ENCODE peak calls at places on chromosomes 11 and 22, in five cellular contexts. U is tibial nerve, B is pancreas, M is astrocyte, W is tibial artery. C is an unnamed sample. For H3K36me3, the result is how much of the 10 kb centered on the place peaks cover.

GRCh38 chr22:23904855-23905254 is 10.7 kb downstream of the MIF start:
- DNase-seq in U (no peak), B (no peak), M (no peak), W (no peak), C (peak)

GRCh38 chr22:19931514-19931913 is 10.1 kb upstream of the COMT start:
- DNase-seq in U (no peak), B (no peak), M (no peak), W (no peak), C (no peak)

GRCh38 chr22:23826510-23827350 is 12.1 kb downstream of the DERL3 start:
- DNase-seq in U (no peak), B (no peak), M (no peak), W (no peak), C (no peak)

GRCh38 chr22:19766506-19767426 is 6.2 kb downstream of the TBX1 start:
- DNase-seq in U (peak), B (peak), M (no peak), W (peak), C (no peak)

GRCh38 chr11:117819096-117820040 is 5.2 kb downstream of the FXYD2 start:
- DNase-seq in U (peak), B (peak), M (peak), W (peak), C (peak)

GRCh38 chr11:17564687-17565042 is 17.6 kb downstream of the OTOG start:
- DNase-seq in U (no peak), B (no peak), M (no peak), W (no peak), C (no peak)

GRCh38 chr22:50584106-50585096 is 1.8 kb upstream of the CHKB start:
- DNase-seq in U (no peak), B (no peak), M (no peak), W (no peak), C (no peak)

GRCh38 chr11:95668113-95668512 is 121.5 kb downstream of the FAM76B start:
- DNase-seq in U (no peak), B (no peak), M (no peak), W (no peak), C (no peak)

GRCh38 chr11:89347071-89347470 is 144.1 kb downstream of the NOX4 start:
- DNase-seq in U (no peak), B (no peak), M (peak), W (no peak), C (no peak)

GRCh38 chr11:34305095-34305692 is 52.6 kb downstream of the ABTB2 start:
- DNase-seq in U (no peak), B (no peak), M (peak), W (no peak), C (no peak)

GRCh38 chr11:77038825-77039326 is 4.7 kb downstream of the B3GNT6 start:
- DNase-seq in U (no peak), B (no peak), M (no peak), W (no peak), C (no peak)

GRCh38 chr22:24810043-24810749 is 4.2 kb downstream of the SGSM1 start:
- DNase-seq in U (no peak), B (no peak), M (no peak), W (peak), C (peak)

GRCh38 chr11:12175694-12176241 is 65.4 kb downstream of the MICAL2 start:
- DNase-seq in U (no peak), B (no peak), M (peak), W (no peak), C (peak)

GRCh38 chr11:60771146-60771545 is 14.0 kb upstream of the MS4A10 start:
- DNase-seq in U (no peak), B (no peak), M (no peak), W (no peak), C (no peak)

GRCh38 chr22:20530368-20531153 is 23.2 kb downstream of the MED15 start:
- DNase-seq in U (no peak), B (no peak), M (peak), W (no peak), C (peak)

GRCh38 chr11:120660024-120660565 is 148.5 kb downstream of the GRIK4 start:
- DNase-seq in U (no peak), B (no peak), M (peak), W (no peak), C (peak)

GRCh38 chr11:114566273-114566672 is 6.6 kb upstream of the NXPE1 start:
- DNase-seq in U (no peak), B (no peak), M (no peak), W (no peak), C (no peak)

GRCh38 chr11:124114942-124115781 is at the start of gene VWA5A:
- DNase-seq in U (peak), B (peak), M (peak), W (peak), C (peak)

DNA sequence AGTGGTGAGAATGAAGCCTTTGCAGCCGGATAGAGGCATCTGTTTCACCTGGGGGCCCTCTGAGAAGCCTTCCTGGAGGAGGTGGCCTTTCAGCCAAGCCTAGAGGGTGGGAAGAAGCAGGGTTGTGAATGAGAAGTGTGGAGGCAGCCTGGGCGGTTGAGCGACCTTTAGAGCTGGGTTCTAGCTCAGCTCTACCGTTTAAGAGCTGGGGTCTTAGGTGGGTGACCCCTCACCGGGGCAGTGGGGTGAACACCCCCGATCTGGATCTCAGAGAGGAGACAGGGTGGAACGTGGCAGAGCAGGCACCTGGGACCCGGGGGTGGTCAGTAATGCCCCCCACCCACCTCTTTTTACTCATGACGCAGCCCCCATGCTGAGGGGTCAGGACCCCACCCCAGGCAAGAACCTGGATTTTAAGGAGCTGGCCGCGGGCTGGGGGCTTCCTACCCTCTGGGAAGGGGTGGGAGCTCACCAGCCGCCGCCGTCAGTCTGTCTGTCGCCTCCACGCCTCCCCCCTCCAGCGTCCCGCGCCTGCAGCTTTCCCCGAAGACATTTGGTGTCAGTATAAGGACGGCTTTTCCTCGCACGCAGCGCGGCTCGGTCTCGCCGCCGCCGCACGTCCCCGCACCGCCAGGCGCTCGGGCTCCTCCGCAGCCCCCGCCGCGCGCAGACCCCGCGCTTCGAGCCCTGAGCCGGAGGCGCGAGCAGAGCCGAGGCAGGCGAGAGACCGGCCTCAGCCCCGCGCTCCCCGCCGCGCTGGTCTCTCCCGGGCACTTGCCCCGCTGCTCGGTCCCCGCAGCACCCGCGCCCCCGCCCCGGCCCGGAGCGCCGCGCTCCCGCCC is 13.4 kb upstream of the CACNA1I start:
- DNase-seq in U (no peak), B (no peak), M (no peak), W (no peak), C (peak)
- H3K4me3 ChIP-seq in U (peak), B (no peak), M (no peak), W (peak), C (no peak)

GRCh38 chr22:30008401-30008800 is 71.9 kb upstream of the HORMAD2 start:
- DNase-seq in U (no peak), B (no peak), M (no peak), W (no peak), C (no peak)
- H3K36me3 ChIP-seq in U (under half), B (under half), M (under half), W (half or more), C (under half)

GRCh38 chr11:282630-283360 is 4.6 kb downstream of the NLRP6 start:
- DNase-seq in U (no peak), B (peak), M (no peak), W (no peak), C (no peak)
- H3K4me3 ChIP-seq in U (no peak), B (no peak), M (no peak), W (no peak), C (no peak)

GRCh38 chr22:41458161-41458728 is 10.2 kb downstream of the PHF5A start:
- DNase-seq in U (no peak), B (no peak), M (no peak), W (no peak), C (no peak)
- H3K36me3 ChIP-seq in U (under half), B (under half), M (under half), W (half or more), C (under half)

GRCh38 chr22:35664955-35665577 is 16.8 kb downstream of the APOL6 start:
- DNase-seq in U (no peak), B (no peak), M (no peak), W (no peak), C (no peak)
- H3K4me3 ChIP-seq in U (no peak), B (no peak), M (no peak), W (no peak), C (no peak)

GRCh38 chr11:2389344-2390026 is 11.1 kb upstream of the TSSC4 start:
- DNase-seq in U (no peak), B (no peak), M (no peak), W (no peak), C (no peak)
- H3K36me3 ChIP-seq in U (under half), B (under half), M (under half), W (under half), C (half or more)

DNA sequence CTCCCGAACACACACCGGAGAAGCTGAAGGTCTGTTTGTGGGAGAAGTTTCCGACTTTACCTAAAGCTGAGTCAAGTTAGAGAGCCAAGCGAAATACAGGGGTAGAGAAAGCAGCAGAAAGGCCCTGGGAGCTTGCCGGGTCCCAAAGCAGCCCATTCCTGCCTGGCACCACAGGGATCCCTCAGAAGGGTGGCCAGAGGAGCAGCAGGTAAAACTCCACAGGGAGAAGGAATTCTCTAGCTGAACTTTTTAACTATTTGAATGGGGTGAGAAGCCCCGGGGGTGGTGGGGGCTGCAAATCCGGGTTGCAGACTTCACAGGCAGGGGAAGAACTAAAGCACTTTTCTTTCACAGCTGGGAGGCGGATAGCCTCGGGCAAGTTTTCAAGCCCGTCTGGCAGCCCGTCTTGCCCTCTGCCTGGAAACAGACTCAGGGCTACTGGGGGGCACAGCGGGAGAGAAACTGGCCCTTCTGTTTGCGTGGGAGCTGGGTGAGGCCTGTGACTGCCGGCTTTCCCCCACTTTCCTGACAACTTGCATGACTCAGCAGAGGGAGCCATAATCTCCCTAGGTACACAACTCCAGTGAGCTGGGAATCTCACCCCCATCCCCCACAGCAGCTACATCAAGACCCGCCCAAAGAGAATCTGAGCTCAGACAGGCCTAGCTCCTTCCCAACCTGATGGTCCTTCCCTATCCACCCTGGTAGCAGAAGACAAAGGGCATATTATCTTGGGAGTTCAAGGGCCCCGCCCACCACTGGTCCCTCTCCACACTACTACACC is 311.0 kb downstream of the SBF2 start:
- DNase-seq in U (no peak), B (no peak), M (peak), W (no peak), C (peak)
- H3K4me3 ChIP-seq in U (no peak), B (no peak), M (no peak), W (no peak), C (no peak)

GRCh38 chr22:45742866-45743450 is 71.3 kb downstream of the ATXN10 start:
- DNase-seq in U (no peak), B (no peak), M (peak), W (peak), C (peak)
- H3K36me3 ChIP-seq in U (under half), B (under half), M (under half), W (under half), C (half or more)

C was measured in MG63.